ENCODE peak calls at places on chromosomes 2 and 18, in seven cellular contexts. J, K, U, C, Z, H and D are unnamed samples.
A peak's percentile ranks its signal among the peaks of the same experiment; 100 is the strongest.

GRCh38 chr2:113886479-113887383 is 3.2 kb upstream of the ACTR3 start:
- DNase-seq in Z (peak; percentile 77), C (peak; percentile 61), J (peak; percentile 70), K (peak; percentile 68), U (peak; percentile 32), H (peak; percentile 51), D (peak; percentile 77)

GRCh38 chr18:71252351-71252862 is 963.6 kb downstream of the SOCS6 start:
- DNase-seq in J (no peak), C (no peak), H (no peak), U (no peak), K (no peak), Z (no peak), D (no peak)

GRCh38 chr18:37654034-37654433 is 88.4 kb upstream of the CELF4 start:
- DNase-seq in K (no peak), C (no peak), J (no peak), U (no peak), Z (no peak), H (no peak), D (no peak)

GRCh38 chr18:9613550-9614400 is 584 bp downstream of the PPP4R1 start:
- DNase-seq in H (no peak), J (no peak), C (peak; percentile 47), Z (peak; percentile 54), U (peak; percentile 59), K (peak; percentile 52), D (no peak)

GRCh38 chr2:173148520-173148919 is 72.9 kb downstream of the MAP3K20 start:
- DNase-seq in Z (no peak), U (no peak), C (no peak), J (no peak), H (no peak), K (no peak), D (no peak)

GRCh38 chr2:28649481-28650260 is 102.0 kb upstream of the PPP1CB start:
- DNase-seq in H (no peak), J (no peak), C (no peak), Z (peak; percentile 55), K (no peak), U (no peak), D (no peak)

GRCh38 chr2:189147361-189147760 is 32.2 kb downstream of the COL5A2 start:
- DNase-seq in C (no peak), J (no peak), H (no peak), Z (no peak), U (no peak), K (no peak), D (no peak)

GRCh38 chr18:28903366-28903765 is 726.4 kb upstream of the CDH2 start:
- DNase-seq in J (no peak), K (no peak), U (no peak), C (peak; percentile 35), H (no peak), Z (no peak), D (no peak)

GRCh38 chr2:240163056-240163714 is 22.7 kb upstream of the OTOS start:
- DNase-seq in U (no peak), H (no peak), C (no peak), Z (no peak), K (no peak), J (no peak), D (no peak)

GRCh38 chr2:120531863-120532600 is 186.1 kb downstream of the INHBB start:
- DNase-seq in C (no peak), J (no peak), Z (no peak), H (no peak), U (peak; percentile 61), K (no peak), D (no peak)

GRCh38 chr18:3832211-3832610 is 382.2 kb downstream of the TGIF1 start:
- DNase-seq in H (no peak), U (no peak), J (no peak), C (no peak), Z (no peak), K (no peak), D (no peak)

GRCh38 chr2:169768262-169768995 is 30.2 kb upstream of the SSB start:
- DNase-seq in Z (peak; percentile 73), K (no peak), C (no peak), H (no peak), J (no peak), U (peak; percentile 32), D (no peak)

DNA sequence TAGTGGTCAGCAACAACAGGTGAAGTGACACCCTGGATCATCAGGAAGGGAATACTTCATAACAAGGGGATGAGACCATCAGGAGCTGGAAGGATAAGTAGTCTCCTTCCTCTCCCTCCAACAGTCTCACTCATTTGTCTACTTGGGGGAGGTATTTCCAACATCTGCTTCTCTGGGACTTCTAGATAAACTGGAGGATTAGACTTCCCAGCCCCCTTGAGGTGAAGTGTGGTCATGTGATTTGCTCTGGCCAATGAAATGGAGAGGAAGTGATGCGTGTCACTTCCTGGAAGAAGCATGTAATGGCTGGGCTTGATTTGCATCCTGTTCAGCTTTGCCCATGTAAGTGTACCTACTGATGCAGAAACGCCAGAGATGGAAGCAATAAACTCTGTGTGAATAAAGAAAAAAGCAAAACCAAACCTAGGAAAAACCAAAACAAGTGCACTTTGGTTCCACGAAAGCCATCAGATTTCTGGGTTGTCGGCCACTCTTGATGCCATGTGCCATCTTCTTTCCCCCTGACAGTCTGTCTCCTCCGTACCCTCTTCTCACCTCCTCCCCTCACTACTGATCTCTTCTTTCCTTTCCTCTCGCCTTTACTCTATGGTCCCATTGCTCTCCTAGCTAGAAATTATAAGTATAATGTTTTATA is 76.1 kb upstream of the DNMT3A start:
- DNase-seq in Z (peak; percentile 47), C (no peak), H (no peak), J (no peak), K (peak; percentile 37), U (no peak), D (no peak)
- H3K4me3 ChIP-seq in Z (no peak overlapping the region), C (no peak overlapping the region), H (no peak overlapping the region), J (no peak overlapping the region), K (no peak overlapping the region), U (no peak overlapping the region), D (no peak overlapping the region)

GRCh38 chr2:102253140-102253752 is 58.1 kb upstream of the IL1RL1 start:
- DNase-seq in Z (peak; percentile 55), H (no peak), K (no peak), U (no peak), C (no peak), J (no peak), D (no peak)

GRCh38 chr2:102251849-102252203 is 59.5 kb upstream of the IL1RL1 start:
- DNase-seq in H (no peak), K (no peak), U (no peak), Z (no peak), C (no peak), J (no peak), D (no peak)

GRCh38 chr2:102250278-102250821 is 61.0 kb upstream of the IL1RL1 start:
- DNase-seq in J (no peak), U (no peak), H (no peak), K (no peak), Z (no peak), C (no peak), D (no peak)

GRCh38 chr2:102253753-102254150 is 57.6 kb upstream of the IL1RL1 start:
- DNase-seq in K (no peak), Z (peak; percentile 54), H (no peak), C (peak; percentile 62), U (no peak), J (no peak), D (no peak)

DNA sequence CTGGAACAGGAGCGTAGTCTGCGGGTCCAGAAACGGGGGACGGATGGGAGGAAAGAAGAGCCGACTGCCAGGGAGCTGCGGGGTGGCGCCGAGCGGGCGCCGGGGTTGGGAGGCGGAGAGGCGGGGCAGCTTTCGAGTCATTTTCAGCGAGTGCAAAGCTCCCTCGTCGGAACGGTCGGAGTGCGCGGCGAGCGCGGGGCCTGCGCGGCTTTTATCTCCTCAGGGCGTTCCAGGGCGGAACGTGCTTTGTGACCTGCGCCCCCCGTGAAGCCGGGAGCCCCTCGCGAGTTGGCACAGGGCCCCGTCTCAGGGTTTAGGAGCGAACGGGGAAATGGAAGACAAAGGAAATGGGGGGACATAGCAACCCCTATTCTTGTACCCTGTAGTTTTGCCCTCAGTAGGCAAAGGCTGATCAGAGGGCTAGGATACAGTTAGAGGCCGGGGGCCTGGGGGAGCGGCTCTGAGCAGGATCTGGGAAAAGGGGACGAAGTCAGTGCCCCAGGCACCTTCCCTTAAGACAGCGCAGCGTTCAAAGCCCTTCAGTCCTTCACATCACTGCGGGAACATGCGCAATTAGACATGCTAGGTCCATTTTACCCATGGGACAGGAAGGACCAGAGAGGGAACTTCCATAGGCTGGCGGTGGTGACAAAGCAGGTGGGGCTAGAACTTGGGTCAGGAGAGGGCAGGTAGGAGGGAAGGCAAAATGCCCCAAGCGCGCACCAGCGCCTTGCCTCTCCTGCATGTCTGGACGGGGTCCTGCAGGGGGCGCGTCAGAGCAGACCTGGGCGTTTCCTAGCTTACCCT is 60.1 kb upstream of the IL1RL1 start:
- DNase-seq in Z (peak; percentile 74), C (no peak), H (no peak), J (no peak), U (peak; percentile 70), K (peak; percentile 68), D (no peak)
- H3K4me3 ChIP-seq in Z (peak overlapping the region; percentile 84), C (peak overlapping the region; percentile 50), H (peak overlapping the region; percentile 42), J (peak overlapping the region; percentile 46), U (peak overlapping the region; percentile 55), K (peak overlapping the region; percentile 50), D (peak overlapping the region; percentile 52)

GRCh38 chr2:176745543-176746331 is 466.9 kb upstream of the HNRNPA3 start:
- DNase-seq in K (no peak), Z (peak; percentile 39), J (no peak), H (no peak), C (no peak), U (no peak), D (no peak)
- H3K4me3 ChIP-seq in K (no peak overlapping the region), Z (no peak overlapping the region), J (no peak overlapping the region), H (no peak overlapping the region), C (no peak overlapping the region), U (no peak overlapping the region), D (no peak overlapping the region)

DNA sequence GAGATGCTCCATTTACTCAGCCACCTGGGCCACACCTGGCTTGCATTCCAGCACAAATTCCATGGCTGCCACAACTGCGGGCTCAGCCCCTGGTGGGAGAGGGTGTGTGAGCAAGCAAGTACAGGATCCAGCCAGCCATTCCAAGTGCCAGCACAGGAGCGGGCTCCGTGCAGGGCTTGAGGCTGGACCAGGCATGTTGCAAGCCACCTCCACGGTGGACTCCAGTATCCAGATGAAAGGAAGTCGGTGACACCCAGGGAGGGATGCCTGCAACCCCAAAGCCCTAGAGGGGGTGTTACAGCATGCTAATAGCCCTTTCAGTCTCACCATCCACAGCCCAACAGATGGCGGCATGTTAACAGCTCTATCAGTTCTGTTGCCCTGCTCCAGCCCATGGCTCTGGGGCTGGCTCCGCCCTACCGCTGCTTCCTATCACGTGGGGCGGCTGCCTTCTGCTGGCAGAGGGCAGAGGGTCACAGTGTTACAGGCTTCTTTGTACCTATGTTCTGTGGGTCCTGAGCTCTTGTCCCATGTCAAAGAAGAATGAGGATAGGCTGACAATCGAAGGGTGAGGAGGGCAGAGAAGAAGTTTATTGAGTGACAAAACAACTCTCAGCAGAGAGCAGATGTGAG is 11.7 kb upstream of the GORASP2 start:
- DNase-seq in C (no peak), H (no peak), Z (no peak), J (no peak), K (no peak), U (no peak), D (no peak)
- H3K4me3 ChIP-seq in C (no peak overlapping the region), H (no peak overlapping the region), Z (no peak overlapping the region), J (no peak overlapping the region), K (no peak overlapping the region), U (no peak overlapping the region), D (no peak overlapping the region)